ENCODE peak calls at places on chromosome 4, in ten cellular contexts. H is cardiac fibroblast; W is IMR-90; V is foreskin fibroblast; D is tibial artery; M is choroid plexus epithelial cell; L is fibroblast of lung; K is CD8-positive, alpha-beta T cell; Y is HL-60; T is A549. U is an unnamed sample.

GRCh38 chr4:113645771-113646455 is 115.6 kb downstream of the CAMK2D start:
- DNase-seq in T (peak; percentile 69), D (no peak), L (peak; percentile 39), Y (no peak), V (peak; percentile 58), M (peak; percentile 50), K (no peak), W (peak; percentile 82), H (peak; percentile 70), U (peak; percentile 48)

GRCh38 chr4:160835789-160836188 is 1328.0 kb downstream of the FSTL5 start:
- DNase-seq in K (no peak), M (peak; percentile 2), H (no peak), T (no peak), W (no peak), L (no peak), D (no peak), V (no peak), Y (no peak), U (no peak)

GRCh38 chr4:156962551-156962974 is 9.0 kb downstream of the PDGFC start:
- DNase-seq in H (peak; percentile 83), Y (no peak), T (no peak), K (no peak), M (peak; percentile 90), D (no peak), L (peak; percentile 95), W (peak; percentile 99), V (peak; percentile 97), U (no peak)

GRCh38 chr4:176547005-176547404 is 227.2 kb downstream of the SPCS3 start:
- DNase-seq in W (peak; percentile 92), V (peak; percentile 88), K (no peak), H (peak; percentile 50), D (no peak), T (no peak), M (peak; percentile 95), L (peak; percentile 96), Y (no peak), U (peak; percentile 51)

GRCh38 chr4:175833574-175834350 is 21.7 kb upstream of the GPM6A start:
- DNase-seq in K (no peak), M (no peak), W (no peak), H (no peak), Y (no peak), V (no peak), L (no peak), T (no peak), D (no peak), U (no peak)

GRCh38 chr4:110904435-110905050 is 281.7 kb upstream of the PITX2 start:
- DNase-seq in W (peak; percentile 8), K (no peak), T (no peak), M (no peak), Y (no peak), H (no peak), V (peak; percentile 42), L (no peak), D (no peak), U (no peak)

GRCh38 chr4:125519376-125520171 is 204.8 kb downstream of the FAT4 start:
- DNase-seq in T (no peak), W (no peak), M (no peak), D (no peak), Y (no peak), H (no peak), V (no peak), K (no peak), L (no peak), U (no peak)

GRCh38 chr4:150799207-150799606 is 215.9 kb downstream of the LRBA start:
- DNase-seq in L (peak; percentile 9), K (no peak), T (no peak), M (peak; percentile 43), Y (no peak), W (no peak), H (peak; percentile 24), V (no peak), D (no peak), U (no peak)

GRCh38 chr4:13294961-13295605 is 189.1 kb downstream of the RAB28 start:
- DNase-seq in V (no peak), H (no peak), W (no peak), M (no peak), Y (no peak), D (no peak), L (no peak), K (no peak), T (no peak), U (no peak)

GRCh38 chr4:41257257-41257900 is 651 bp downstream of the UCHL1 start:
- DNase-seq in M (peak; percentile 66), Y (no peak), T (peak; percentile 24), H (peak; percentile 49), V (no peak), W (peak; percentile 52), K (no peak), D (peak; percentile 76), L (peak; percentile 55), U (peak; percentile 43)

GRCh38 chr4:59243038-59243437 is 1957.1 kb upstream of the ADGRL3 start:
- DNase-seq in M (no peak), H (no peak), Y (no peak), L (no peak), K (no peak), D (no peak), T (no peak), W (no peak), V (no peak), U (no peak)

GRCh38 chr4:40254961-40255721 is 58.3 kb downstream of the RHOH start:
- DNase-seq in M (peak; percentile 70), Y (no peak), H (peak; percentile 64), W (peak; percentile 48), V (peak; percentile 60), K (no peak), D (no peak), T (no peak), L (peak; percentile 81), U (peak; percentile 14)

GRCh38 chr4:94665500-94666398 is 92.0 kb upstream of the BMPR1B start:
- DNase-seq in V (no peak), T (peak; percentile 24), L (no peak), W (no peak), Y (no peak), K (no peak), M (no peak), D (no peak), H (no peak), U (no peak)
- TF ChIP-seq CTCF in V (no peak), T (no peak), L (no peak), W (no peak), Y (no peak), K (no peak), M (no peak), D (no peak), H (no peak), U (no peak)

DNA sequence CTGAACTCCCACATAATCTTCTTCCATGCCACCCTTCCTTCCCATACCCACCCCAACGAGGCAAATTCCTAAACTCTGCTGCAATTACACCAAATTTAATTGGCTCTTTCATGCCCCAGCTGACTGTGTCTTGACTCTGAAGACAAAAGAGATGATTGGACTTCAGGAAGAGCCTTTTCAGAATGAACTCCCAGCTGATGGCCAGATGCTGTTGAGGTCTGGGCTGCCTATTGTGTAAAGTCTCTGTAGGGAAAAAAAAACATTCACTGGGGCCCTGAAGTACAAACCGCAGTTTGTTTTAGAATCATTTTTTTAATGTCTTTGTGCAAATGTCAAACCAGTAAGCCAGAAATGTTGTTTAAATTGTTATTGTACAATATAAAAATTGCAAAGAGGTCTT is 174.8 kb downstream of the HHIP start:
- DNase-seq in L (peak; percentile 74), V (peak; percentile 58), M (peak; percentile 94), T (no peak), K (no peak), W (peak; percentile 2), Y (no peak), H (peak; percentile 83), D (no peak), U (peak; percentile 65)
- H3K4me3 ChIP-seq in L (no peak overlapping the region), V (no peak overlapping the region), M (no peak overlapping the region), T (no peak overlapping the region), K (no peak overlapping the region), W (no peak overlapping the region), Y (no peak overlapping the region), H (no peak overlapping the region), D (no peak overlapping the region), U (no peak overlapping the region)

GRCh38 chr4:9866931-9867330 is 85.5 kb downstream of the DRD5 start:
- DNase-seq in H (no peak), L (no peak), D (no peak), Y (no peak), T (no peak), K (no peak), M (no peak), V (no peak), W (no peak), U (no peak)
- TF ChIP-seq CTCF in H (no peak), L (no peak), D (no peak), Y (no peak), T (no peak), K (no peak), M (no peak), V (no peak), W (no peak), U (no peak)

GRCh38 chr4:142354794-142355416 is 491.2 kb downstream of the INPP4B start:
- DNase-seq in T (no peak), V (no peak), D (no peak), W (no peak), H (no peak), M (no peak), K (no peak), L (no peak), Y (no peak), U (no peak)

GRCh38 chr4:142354041-142354440 is 492.1 kb downstream of the INPP4B start:
- DNase-seq in D (no peak), H (no peak), V (no peak), K (no peak), M (no peak), Y (no peak), T (no peak), L (no peak), W (peak; percentile 17), U (no peak)

GRCh38 chr4:142351958-142352357 is 494.1 kb downstream of the INPP4B start:
- DNase-seq in T (no peak), L (peak; percentile 40), W (no peak), H (no peak), V (no peak), D (no peak), M (no peak), K (no peak), Y (no peak), U (no peak)

GRCh38 chr4:142352682-142353081 is 493.4 kb downstream of the INPP4B start:
- DNase-seq in D (no peak), K (no peak), W (no peak), Y (no peak), M (no peak), T (no peak), L (no peak), H (no peak), V (no peak), U (no peak)

GRCh38 chr4:142353149-142353738 is 492.9 kb downstream of the INPP4B start:
- DNase-seq in M (peak; percentile 86), D (no peak), Y (no peak), L (peak; percentile 88), W (peak; percentile 80), T (no peak), H (peak; percentile 88), K (no peak), V (peak; percentile 68), U (peak; percentile 38)
- H3K4me3 ChIP-seq in M (no peak overlapping the region), D (no peak overlapping the region), Y (no peak overlapping the region), L (no peak overlapping the region), W (no peak overlapping the region), T (no peak overlapping the region), H (no peak overlapping the region), K (no peak overlapping the region), V (no peak overlapping the region), U (no peak overlapping the region)

U was measured in brain microvascular endothelial cell.